ENCODE peak calls at places on chromosomes 11 and 22, in five cellular contexts. K is naive B cell; G is GM23248; H is endothelial cell; I is activated CD8-positive, alpha-beta memory T cell treated with anti-CD3 and anti-CD28 coated beads for 24 hours. W is an unnamed sample.

GRCh38 chr11:113082501-113082900 is 121.3 kb downstream of the NCAM1 start:
- DNase-seq in H (no peak), G (no peak), I (no peak), K (no peak), W (no peak)

GRCh38 chr11:111512296-111513239 is at the start of gene BTG4:
- DNase-seq in I (peak), G (peak), K (peak), H (peak), W (no peak)

GRCh38 chr11:122207921-122208764 is 92.1 kb upstream of the BLID start:
- DNase-seq in I (no peak), G (peak), H (no peak), K (no peak), W (no peak)

GRCh38 chr11:62370743-62371440 is 33.6 kb downstream of the ASRGL1 start:
- DNase-seq in G (no peak), H (no peak), K (peak), I (peak), W (peak)

GRCh38 chr22:37659066-37659896 is 758 bp downstream of the PDXP start:
- DNase-seq in I (peak), G (peak), K (peak), H (no peak), W (no peak)

GRCh38 chr11:82174610-82175009 is 559.1 kb downstream of the FAM181B start:
- DNase-seq in I (no peak), K (no peak), H (no peak), G (peak), W (no peak)

GRCh38 chr22:31843526-31843925 is 89.7 kb downstream of the DEPDC5 start:
- DNase-seq in H (no peak), K (no peak), G (no peak), I (no peak), W (no peak)

GRCh38 chr11:3823762-3824506 is 15.6 kb downstream of the PGAP2 start:
- DNase-seq in I (no peak), G (no peak), H (no peak), K (no peak), W (no peak)

GRCh38 chr11:76025068-76025467 is 181.2 kb downstream of the WNT11 start:
- DNase-seq in K (no peak), G (peak), H (no peak), I (no peak), W (no peak)

GRCh38 chr11:68214173-68215086 is 1.3 kb upstream of the KMT5B start:
- DNase-seq in K (no peak), H (peak), G (peak), I (no peak), W (no peak)

GRCh38 chr11:37525336-37525735 is 927.3 kb upstream of the RAG2 start:
- DNase-seq in G (peak), I (no peak), H (no peak), K (no peak), W (no peak)

GRCh38 chr11:68449951-68450350 is 10.6 kb upstream of the PPP6R3 start:
- DNase-seq in G (no peak), K (no peak), H (no peak), I (no peak), W (no peak)

GRCh38 chr11:128271401-128271800 is 316.0 kb downstream of the ETS1 start:
- DNase-seq in K (peak), H (no peak), G (no peak), I (no peak), W (no peak)

GRCh38 chr11:113363406-113363805 is 24.2 kb upstream of the ANKK1 start:
- DNase-seq in H (no peak), K (no peak), G (no peak), I (no peak), W (no peak)